ENCODE peak calls at places on chromosomes 16 and 17, in four cellular contexts. H, F, D and U are unnamed samples.

GRCh38 chr17:9364837-9365430 is 210.7 kb downstream of the STX8 start:
- DNase-seq in H (no peak), F (no peak), D (no peak), U (no peak)

GRCh38 chr16:11101283-11101682 is 154.7 kb downstream of the SOCS1 start:
- DNase-seq in H (no peak), F (no peak), D (no peak), U (peak)

GRCh38 chr17:66716236-66717026 is 118.5 kb upstream of the CACNG5 start:
- DNase-seq in H (no peak), F (no peak), D (no peak), U (no peak)

GRCh38 chr16:17945080-17945601 is 391.4 kb downstream of the NPIPA8 start:
- DNase-seq in H (no peak), F (no peak), D (peak), U (no peak)

GRCh38 chr16:17396762-17397498 is 73.8 kb downstream of the XYLT1 start:
- DNase-seq in H (no peak), F (peak), D (peak), U (no peak)

GRCh38 chr16:369866-370436 is 387 bp downstream of the MRPL28 start:
- DNase-seq in H (peak), F (no peak), D (no peak), U (peak)

GRCh38 chr16:11047939-11048500 is 103.7 kb downstream of the CLEC16A start:
- DNase-seq in H (no peak), F (no peak), D (no peak), U (no peak)

GRCh38 chr17:76458580-76459490 is 5.9 kb upstream of the UBE2O start:
- DNase-seq in H (peak), F (peak), D (peak), U (no peak)

GRCh38 chr17:57544381-57544780 is 200.7 kb downstream of the CCDC182 start:
- DNase-seq in H (no peak), F (no peak), D (no peak), U (no peak)

GRCh38 chr17:79777166-79777843 is 643 bp upstream of the CBX2 start:
- DNase-seq in H (no peak), F (peak), D (peak), U (peak)

GRCh38 chr17:13825526-13826040 is 223.9 kb upstream of the HS3ST3A1 start:
- DNase-seq in H (no peak), F (no peak), D (no peak), U (no peak)

GRCh38 chr16:67150058-67150832 is 553 bp downstream of the B3GNT9 start:
- DNase-seq in H (peak), F (peak), D (peak), U (no peak)

GRCh38 chr16:31192856-31193642 is 9.5 kb downstream of the PYCARD start:
- DNase-seq in H (no peak), F (no peak), D (no peak), U (no peak)

GRCh38 chr16:52480237-52480636 is 66.7 kb downstream of the TOX3 start:
- DNase-seq in H (no peak), F (no peak), D (no peak), U (no peak)

GRCh38 chr17:35981908-35982330 is 622 bp upstream of the CCL16 start:
- DNase-seq in H (no peak), F (peak), D (no peak), U (no peak)

GRCh38 chr17:596763-597644 is 117.6 kb downstream of the VPS53 start:
- DNase-seq in H (peak), F (peak), D (peak), U (no peak)

GRCh38 chr17:14580494-14580893 is 279.6 kb downstream of the HS3ST3B1 start:
- DNase-seq in H (peak), F (no peak), D (no peak), U (no peak)

GRCh38 chr16:67539691-67540635 is 11.3 kb downstream of the RIPOR1 start:
- DNase-seq in H (no peak), F (no peak), D (no peak), U (no peak)

GRCh38 chr16:27361987-27362386 is 40.0 kb upstream of the IL21R start:
- DNase-seq in H (no peak), F (no peak), D (no peak), U (no peak)

GRCh38 chr17:50396261-50397110 is 837 bp downstream of the LRRC59 start:
- DNase-seq in H (peak), F (peak), D (peak), U (no peak)

GRCh38 chr17:924711-925480 is 54.7 kb downstream of the NXN start:
- DNase-seq in H (peak), F (no peak), D (no peak), U (no peak)

GRCh38 chr17:45317113-45317820 is 447 bp upstream of the MAP3K14 start:
- DNase-seq in H (peak), F (peak), D (peak), U (peak)

GRCh38 chr17:59381716-59382570 is 50.5 kb downstream of the YPEL2 start:
- DNase-seq in H (no peak), F (no peak), D (no peak), U (no peak)

GRCh38 chr17:37856245-37856644 is 68.0 kb upstream of the TBC1D3K start:
- DNase-seq in H (no peak), F (no peak), D (no peak), U (no peak)
- TF ChIP-seq CTCF in H (no peak), F (no peak), D (no peak), U (no peak)

DNA sequence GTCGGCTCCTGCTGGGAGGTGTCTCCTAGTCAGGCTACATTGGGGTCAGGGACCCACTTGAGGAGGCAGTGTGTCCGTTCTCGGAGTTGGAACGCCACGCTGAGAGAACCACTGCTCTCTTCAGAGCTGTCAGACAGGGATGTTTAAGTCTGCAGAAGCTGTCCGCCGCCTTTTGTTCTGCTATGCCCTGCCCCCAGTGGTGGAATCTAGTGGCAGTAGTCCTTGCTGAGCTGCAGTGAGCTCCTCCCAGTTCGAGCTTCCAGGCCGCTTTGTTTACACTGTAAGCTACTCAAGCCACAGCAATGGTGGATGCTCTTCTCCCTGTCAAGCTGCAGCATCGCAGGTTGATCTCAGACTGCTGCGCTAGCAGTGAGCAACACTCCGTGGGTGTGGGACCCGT is 36.0 kb downstream of the ITFG1 start:
- DNase-seq in H (no peak), F (no peak), D (no peak), U (no peak)
- TF ChIP-seq CTCF in H (no peak), F (no peak), D (no peak), U (no peak)

GRCh38 chr17:21126645-21127507 is at the start of gene DHRS7B:
- DNase-seq in H (peak), F (peak), D (peak), U (peak)
- TF ChIP-seq CTCF in H (peak), F (no peak), D (no peak), U (peak)

DNA sequence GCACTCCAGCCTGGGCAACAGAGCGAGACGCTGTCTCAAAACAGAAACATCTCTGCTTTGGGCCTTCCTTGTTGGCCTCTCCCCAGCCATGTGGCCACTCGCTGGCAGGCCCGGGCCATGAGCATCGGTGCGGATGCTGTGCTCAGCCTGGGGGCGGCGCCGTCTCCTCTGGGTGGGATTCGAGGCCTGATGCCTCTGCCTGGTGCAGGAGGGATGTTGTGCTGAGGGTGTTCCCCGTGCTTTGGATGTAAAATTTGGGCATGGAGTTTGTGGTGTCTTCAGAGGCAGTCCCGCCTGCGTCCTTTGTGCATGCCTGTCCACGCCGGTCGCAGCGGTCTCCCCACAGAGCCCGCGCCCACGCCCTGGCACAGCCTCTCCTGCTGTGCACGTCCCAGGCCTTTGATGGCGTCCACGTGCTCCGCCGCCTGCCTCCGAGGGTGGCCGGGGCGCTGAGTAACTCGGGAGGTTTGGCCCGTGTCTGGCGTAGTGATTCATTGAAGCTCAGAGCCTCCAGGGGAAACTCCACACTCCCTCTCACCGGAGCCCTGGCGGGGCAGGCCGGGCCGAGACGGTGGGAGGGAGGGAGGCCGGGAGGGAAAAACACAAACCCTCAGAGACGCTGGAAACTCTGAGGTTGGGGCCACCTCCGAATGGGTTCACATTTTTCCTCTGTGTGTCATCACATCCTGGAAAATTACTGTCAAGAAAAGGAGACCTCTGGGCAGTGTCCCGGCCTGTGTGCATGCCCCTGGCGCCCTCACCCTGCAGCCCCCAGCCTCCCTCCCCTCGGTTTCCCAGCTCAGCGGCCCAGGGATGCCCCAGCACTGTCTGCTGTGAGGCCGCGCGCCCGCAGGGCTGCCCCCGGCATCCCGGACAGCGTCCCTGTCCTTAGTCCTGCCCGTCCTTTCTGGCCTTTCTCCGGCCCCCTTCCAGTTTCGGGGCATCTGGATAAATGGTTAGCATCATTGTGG is 19.0 kb downstream of the CENPX start:
- DNase-seq in H (peak), F (peak), D (peak), U (no peak)
- TF ChIP-seq CTCF in H (no peak), F (no peak), D (no peak), U (no peak)

GRCh38 chr16:77949445-77949844 is 72.9 kb upstream of the CLEC3A start:
- DNase-seq in H (no peak), F (no peak), D (no peak), U (no peak)

GRCh38 chr16:77946834-77947233 is 75.5 kb upstream of the CLEC3A start:
- DNase-seq in H (no peak), F (no peak), D (no peak), U (no peak)

GRCh38 chr16:77956231-77956630 is 66.1 kb upstream of the CLEC3A start:
- DNase-seq in H (no peak), F (no peak), D (no peak), U (no peak)

GRCh38 chr16:77955127-77955526 is 67.2 kb upstream of the CLEC3A start:
- DNase-seq in H (no peak), F (no peak), D (no peak), U (no peak)

GRCh38 chr16:77951788-77952187 is 70.6 kb upstream of the CLEC3A start:
- DNase-seq in H (peak), F (peak), D (no peak), U (no peak)
- TF ChIP-seq CTCF in H (no peak), F (no peak), D (peak), U (peak)